ENCODE peak calls at places on chromosomes 1 and 21, in five cellular contexts. H is thoracic aorta, V is heart left ventricle, E is left ventricle myocardium inferior, W is sigmoid colon. G is an unnamed sample. For H3K4me1, the result is how much of the 10 kb centered on the place peaks cover.

GRCh38 chr1:173294853-173295252 is 87.7 kb upstream of the TNFSF4 start:
- DNase-seq in H (no peak), V (no peak), E (no peak), W (no peak), G (no peak)

GRCh38 chr1:19892628-19893168 is 10.5 kb downstream of the OTUD3 start:
- DNase-seq in H (no peak), V (no peak), E (no peak), W (no peak), G (no peak)

GRCh38 chr1:23791434-23792047 is 596 bp downstream of the LYPLA2 start:
- DNase-seq in H (no peak), V (no peak), E (peak), W (peak), G (peak)

GRCh38 chr1:18725231-18725895 is 94.7 kb downstream of the PAX7 start:
- DNase-seq in H (no peak), V (no peak), E (no peak), W (no peak), G (no peak)

GRCh38 chr1:182761396-182762395 is 27.9 kb upstream of the NPL start:
- DNase-seq in H (no peak), V (no peak), E (no peak), W (no peak), G (no peak)

GRCh38 chr1:75548721-75549480 is 62.0 kb downstream of the SLC44A5 start:
- DNase-seq in H (no peak), V (no peak), E (no peak), W (no peak), G (no peak)

GRCh38 chr1:48048064-48048463 is 50.9 kb upstream of the TRABD2B start:
- DNase-seq in H (no peak), V (peak), E (peak), W (no peak), G (no peak)

GRCh38 chr1:10283318-10283984 is 73.1 kb downstream of the KIF1B start:
- DNase-seq in H (no peak), V (no peak), E (no peak), W (no peak), G (no peak)

GRCh38 chr1:229224308-229224707 is 46.6 kb upstream of the RAB4A start:
- DNase-seq in H (no peak), V (no peak), E (no peak), W (no peak), G (no peak)

GRCh38 chr1:182768973-182769372 is 20.6 kb upstream of the NPL start:
- DNase-seq in H (no peak), V (no peak), E (no peak), W (no peak), G (no peak)

GRCh38 chr1:94617139-94617805 is 75.7 kb upstream of the F3 start:
- DNase-seq in H (no peak), V (no peak), E (no peak), W (no peak), G (no peak)

GRCh38 chr1:178310685-178311105 is 186.1 kb downstream of the CLEC20A start:
- DNase-seq in H (no peak), V (no peak), E (no peak), W (no peak), G (no peak)

DNA sequence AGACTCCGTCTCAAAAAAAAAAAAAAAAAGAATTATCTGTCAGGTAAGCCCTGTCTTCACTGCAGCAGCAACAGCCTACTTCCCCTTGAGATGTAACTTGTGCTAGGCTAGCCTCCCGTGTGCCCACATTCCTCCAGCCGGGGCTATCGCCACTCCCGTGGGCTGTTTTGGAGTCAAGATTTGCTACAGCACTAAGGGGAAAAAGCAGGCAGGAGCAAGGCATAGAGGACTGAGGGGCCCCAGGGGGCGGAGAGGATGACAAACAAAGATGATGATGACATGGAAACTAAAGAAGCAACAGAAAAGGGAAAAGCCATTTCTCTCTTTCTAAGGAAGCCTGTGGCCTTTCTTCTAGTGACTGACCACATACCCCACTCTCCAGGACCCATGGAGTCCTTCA is 1.9 kb downstream of the TNFAIP8L2 start:
- DNase-seq in H (no peak), V (no peak), E (no peak), W (no peak), G (no peak)
- H3K4me1 ChIP-seq in H (under half), V (under half), E (under half), W (under half), G (under half)

GRCh38 chr1:234884701-234885100 is 243.9 kb downstream of the TOMM20 start:
- DNase-seq in H (no peak), V (no peak), E (no peak), W (peak), G (no peak)

GRCh38 chr1:234886081-234886874 is 242.4 kb downstream of the TOMM20 start:
- DNase-seq in H (no peak), V (no peak), E (no peak), W (peak), G (no peak)

GRCh38 chr1:234889643-234890042 is 239.0 kb downstream of the TOMM20 start:
- DNase-seq in H (no peak), V (no peak), E (no peak), W (peak), G (no peak)

GRCh38 chr1:234885601-234886000 is 243.0 kb downstream of the TOMM20 start:
- DNase-seq in H (no peak), V (no peak), E (peak), W (peak), G (no peak)

DNA sequence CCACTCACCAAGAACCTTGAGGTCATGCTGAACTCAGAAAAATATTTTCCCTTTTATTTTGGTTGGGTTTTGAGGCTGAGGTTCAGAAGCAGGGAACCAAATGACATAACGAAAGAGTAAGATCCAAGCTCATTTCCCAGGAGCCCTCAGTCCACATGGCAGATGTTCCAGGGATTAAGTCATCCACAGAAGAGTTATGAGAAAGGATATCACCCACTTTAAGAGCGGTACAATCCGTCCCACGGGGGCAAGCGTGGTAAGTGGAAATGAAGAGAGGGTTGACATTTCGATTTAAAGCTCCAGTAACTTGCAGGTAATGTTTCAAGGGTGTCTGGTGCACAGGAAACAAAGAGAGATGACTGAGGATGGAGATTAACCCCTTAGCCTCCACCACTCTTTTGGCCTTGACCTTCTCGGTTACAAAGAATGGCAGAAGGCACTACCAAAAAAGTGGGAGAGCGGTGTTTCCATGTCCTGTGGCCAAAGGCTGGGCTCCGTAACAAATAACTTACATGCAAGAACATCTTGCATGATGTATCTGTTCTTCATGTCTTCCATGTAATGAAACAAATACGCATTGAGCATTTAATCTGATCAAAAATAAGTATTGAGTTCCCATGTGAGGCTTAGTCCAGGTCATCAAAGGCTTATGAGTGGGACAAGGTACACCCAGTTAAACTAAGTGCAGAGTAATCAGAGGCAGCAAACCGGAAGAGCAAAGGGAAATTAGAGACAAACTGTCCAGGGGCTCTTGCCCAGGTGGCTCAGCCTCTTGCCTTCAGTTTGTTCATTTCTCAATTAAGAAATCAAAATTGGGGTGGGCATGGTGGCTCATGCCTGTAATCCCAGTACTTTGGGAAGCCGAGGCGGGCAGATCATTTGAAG is 241.4 kb downstream of the TOMM20 start:
- DNase-seq in H (no peak), V (peak), E (peak), W (peak), G (no peak)
- H3K27ac ChIP-seq in H (peak), V (peak), E (peak), W (peak), G (no peak)

DNA sequence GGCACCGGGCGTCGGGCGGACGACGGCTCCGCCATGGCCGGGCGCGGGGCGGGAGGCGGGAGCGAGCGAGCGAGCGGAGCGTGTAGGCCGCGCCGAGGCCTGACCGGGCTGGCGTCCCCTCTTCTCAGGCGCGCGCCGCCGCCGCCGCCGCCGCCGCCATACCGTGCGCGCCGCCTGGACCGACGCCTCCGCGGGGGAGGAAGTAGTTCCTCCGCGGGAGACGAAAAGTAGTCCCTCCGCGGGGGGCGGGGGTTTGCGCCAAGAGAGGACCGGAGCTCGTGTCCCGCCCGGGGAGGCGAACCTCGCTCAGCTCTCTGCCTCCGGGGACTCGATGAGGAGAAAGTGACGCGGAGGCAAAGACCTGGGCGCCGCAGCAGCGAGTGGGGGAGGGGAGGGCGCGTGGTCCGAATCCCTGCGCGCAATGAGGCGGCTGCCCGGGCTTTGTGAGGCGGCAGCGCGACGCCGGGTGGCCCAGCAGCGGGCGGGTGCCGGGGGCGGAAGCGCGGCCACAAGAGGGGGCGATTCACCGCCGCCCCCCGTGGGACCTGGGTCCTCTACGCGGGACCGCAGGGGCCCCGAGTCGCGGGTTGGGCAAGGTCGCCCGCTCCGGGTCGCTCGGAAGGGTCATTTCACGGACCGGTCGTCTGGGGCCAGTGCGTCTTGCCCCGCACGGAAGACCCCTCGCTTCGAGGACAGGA is at the start of gene BRWD1:
- DNase-seq in H (no peak), V (peak), E (peak), W (peak), G (peak)
- H3K4me1 ChIP-seq in H (under half), V (under half), E (half or more), W (under half), G (under half)

GRCh38 chr1:41455479-41456271 is 28.8 kb downstream of the EDN2 start:
- DNase-seq in H (peak), V (peak), E (peak), W (peak), G (no peak)
- H3K27ac ChIP-seq in H (peak), V (peak), E (peak), W (peak), G (no peak)

DNA sequence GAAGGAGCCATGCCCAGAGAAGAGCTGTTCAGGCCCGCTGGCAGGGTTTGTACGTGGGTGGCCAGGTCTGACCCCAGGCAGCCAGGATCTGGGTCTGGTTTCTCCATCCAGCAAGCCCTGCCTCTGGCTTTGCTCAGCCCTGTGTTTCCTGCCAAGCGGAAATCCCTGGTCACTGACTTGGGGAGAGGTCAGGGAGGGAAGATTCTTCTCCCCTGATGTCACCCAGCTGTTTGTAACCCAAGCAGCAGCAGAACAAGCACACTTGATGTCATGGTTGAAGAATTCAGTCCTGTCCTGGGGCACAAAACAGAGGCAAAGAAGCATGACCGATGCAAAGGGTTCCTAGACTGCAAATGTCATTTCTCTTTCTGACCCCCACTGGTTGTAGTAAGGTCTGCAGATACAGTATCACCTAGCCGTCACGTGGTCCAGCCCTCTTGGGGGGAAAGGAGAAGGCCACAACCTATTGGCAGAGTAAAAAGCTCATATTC is 121.0 kb downstream of the SYT2 start:
- DNase-seq in H (peak), V (peak), E (peak), W (peak), G (peak)
- H3K4me1 ChIP-seq in H (under half), V (half or more), E (half or more), W (half or more), G (under half)

GRCh38 chr1:109213345-109213823 is 334 bp upstream of the SARS1 start:
- DNase-seq in H (no peak), V (no peak), E (no peak), W (no peak), G (no peak)

GRCh38 chr1:109208847-109209463 is 4.8 kb upstream of the SARS1 start:
- DNase-seq in H (no peak), V (no peak), E (no peak), W (no peak), G (no peak)

GRCh38 chr1:109208431-109208830 is 5.3 kb upstream of the SARS1 start:
- DNase-seq in H (no peak), V (no peak), E (no peak), W (no peak), G (no peak)

GRCh38 chr1:109207472-109208103 is 6.1 kb upstream of the SARS1 start:
- DNase-seq in H (no peak), V (no peak), E (no peak), W (no peak), G (no peak)

DNA sequence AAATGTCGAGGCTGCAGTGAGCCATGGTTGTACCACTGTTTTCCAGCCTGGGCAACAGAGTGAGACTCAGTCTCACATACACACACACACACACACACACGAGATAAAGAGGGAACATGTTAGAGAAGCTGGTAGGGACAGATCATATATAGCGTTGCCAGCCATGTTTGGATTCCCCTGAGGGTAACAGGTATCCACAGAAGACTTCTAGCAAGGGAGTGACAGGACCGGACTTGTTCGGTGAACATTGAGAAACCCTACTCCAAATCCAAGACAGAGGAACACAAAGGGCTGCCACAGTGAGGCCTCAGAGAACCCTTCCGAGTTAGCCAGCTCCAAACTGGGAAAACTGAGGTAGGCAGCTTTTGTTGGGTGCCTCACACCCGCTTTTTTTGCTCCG is 3.7 kb upstream of the SARS1 start:
- DNase-seq in H (no peak), V (no peak), E (no peak), W (no peak), G (no peak)
- H3K27ac ChIP-seq in H (no peak), V (no peak), E (no peak), W (no peak), G (no peak)

DNA sequence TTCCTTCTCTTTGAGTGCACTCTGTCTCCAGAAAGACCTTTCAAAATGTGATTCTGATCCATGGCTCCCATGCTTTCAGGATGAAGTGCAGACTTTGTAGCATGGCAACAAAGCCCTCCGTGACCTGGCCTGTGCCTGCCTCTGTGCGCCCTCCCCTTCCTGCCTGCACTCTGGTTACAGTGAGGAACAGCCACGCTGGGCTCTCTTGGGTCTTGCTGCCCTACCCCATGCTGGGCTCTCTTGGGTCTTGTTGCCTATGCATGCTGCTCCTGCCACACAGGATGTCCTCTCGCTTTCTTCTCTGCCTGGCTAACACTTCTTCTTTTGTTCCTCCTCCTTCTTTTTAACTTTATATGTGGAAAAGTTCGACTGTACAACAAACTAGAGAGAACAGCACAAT is 28.0 kb downstream of the LMOD1 start:
- DNase-seq in H (no peak), V (no peak), E (no peak), W (no peak), G (no peak)
- H3K4me1 ChIP-seq in H (half or more), V (under half), E (under half), W (half or more), G (under half)

G was measured in kidney.